ENCODE peak calls at places on chromosomes 4 and X, in eight cellular contexts. U is stomach; I is GDM1; F is activated naive CD4-positive, alpha-beta T cell treated with anti-CD3 and anti-CD28 coated beads for 36 hours; H is AG08396; E is skeletal muscle cell; X is lower lobe of right lung; P is NCI-H2029. N is an unnamed sample.

GRCh38 chrX:147803948-147804347 is 107.8 kb upstream of the FMR1 start:
- DNase-seq in F (peak), H (no peak), P (no peak), U (no peak), I (no peak), E (no peak), X (no peak), N (no peak)

GRCh38 chrX:13669246-13669689 is 16.3 kb downstream of the TCEANC start:
- DNase-seq in X (peak), I (no peak), P (peak), E (peak), H (peak), F (peak), U (peak), N (peak)

GRCh38 chr4:71962622-71963264 is 69.1 kb upstream of the NPFFR2 start:
- DNase-seq in H (no peak), U (no peak), X (no peak), I (no peak), E (no peak), F (no peak), P (no peak), N (no peak)

GRCh38 chrX:76109654-76110053 is 63.2 kb upstream of the PBDC1 start:
- DNase-seq in H (no peak), F (no peak), E (no peak), U (no peak), I (no peak), X (no peak), P (no peak), N (no peak)

GRCh38 chr4:182748949-182749348 is 168.2 kb downstream of the DCTD start:
- DNase-seq in P (no peak), I (no peak), H (no peak), X (no peak), U (no peak), F (no peak), E (no peak), N (no peak)

GRCh38 chr4:48909697-48910096 is 3.1 kb upstream of the OCIAD2 start:
- DNase-seq in E (peak), F (peak), I (no peak), X (no peak), U (peak), H (peak), P (no peak), N (no peak)

GRCh38 chr4:80307774-80308465 is 27.6 kb upstream of the CFAP299 start:
- DNase-seq in U (no peak), I (no peak), X (no peak), P (no peak), E (peak), H (peak), F (no peak), N (no peak)

GRCh38 chr4:122798101-122798500 is 28.5 kb upstream of the FGF2 start:
- DNase-seq in E (peak), U (no peak), X (no peak), H (peak), I (peak), P (no peak), F (peak), N (peak)

GRCh38 chr4:86117781-86118302 is 242.0 kb downstream of the MAPK10 start:
- DNase-seq in F (no peak), H (peak), E (peak), X (no peak), P (no peak), U (no peak), I (no peak), N (no peak)

GRCh38 chrX:3962511-3963350 is 249.3 kb upstream of the PRKX start:
- DNase-seq in I (no peak), F (peak), U (no peak), H (peak), X (no peak), P (no peak), E (no peak), N (no peak)

GRCh38 chr4:6329478-6330383 is 60.1 kb downstream of the WFS1 start:
- DNase-seq in U (no peak), F (no peak), X (no peak), I (no peak), P (no peak), H (no peak), E (no peak), N (no peak)

GRCh38 chrX:97850911-97851310 is 967.2 kb downstream of the RPA4 start:
- DNase-seq in E (no peak), I (no peak), U (no peak), F (no peak), X (no peak), P (no peak), H (no peak), N (no peak)

GRCh38 chr4:1462009-1462767 is 55.9 kb upstream of the NKX1-1 start:
- DNase-seq in E (no peak), X (no peak), P (no peak), I (no peak), F (no peak), U (no peak), H (no peak), N (no peak)

GRCh38 chr4:73608677-73609594 is 11.3 kb downstream of the RASSF6 start:
- DNase-seq in X (no peak), U (no peak), F (no peak), E (peak), H (no peak), I (no peak), P (peak), N (no peak)

N was measured in prostate gland.